ENCODE peak calls at places on chromosomes 3 and 15, in nine cellular contexts. One of them, this sample, is unnamed.

GRCh38 chr3:71565326-71565725 is 18.2 kb downstream of the FOXP1 start:
- DNase-seq in DND-41: no peak
- DNase-seq in kidney epithelial cell: no peak
- DNase-seq in dorsolateral prefrontal cortex: no peak
- DNase-seq in choroid plexus epithelial cell: no peak
- DNase-seq in Peyer's patch: no peak
- DNase-seq in AG04450: no peak
- DNase-seq in lower leg skin: no peak
- DNase-seq in mucosa of descending colon: no peak
- DNase-seq in this sample: no peak

GRCh38 chr3:105730973-105731372 is 137.8 kb downstream of the CBLB start:
- DNase-seq in DND-41: no peak
- DNase-seq in kidney epithelial cell: no peak
- DNase-seq in dorsolateral prefrontal cortex: no peak
- DNase-seq in choroid plexus epithelial cell: peak
- DNase-seq in Peyer's patch: no peak
- DNase-seq in AG04450: no peak
- DNase-seq in lower leg skin: no peak
- DNase-seq in mucosa of descending colon: no peak
- DNase-seq in this sample: no peak

GRCh38 chr3:190097617-190098016 is 23.1 kb downstream of the P3H2 start:
- DNase-seq in DND-41: no peak
- DNase-seq in kidney epithelial cell: no peak
- DNase-seq in dorsolateral prefrontal cortex: no peak
- DNase-seq in choroid plexus epithelial cell: peak
- DNase-seq in Peyer's patch: no peak
- DNase-seq in AG04450: no peak
- DNase-seq in lower leg skin: no peak
- DNase-seq in mucosa of descending colon: no peak
- DNase-seq in this sample: no peak

GRCh38 chr15:89772933-89773583 is 3.1 kb upstream of the MESP2 start:
- DNase-seq in DND-41: no peak
- DNase-seq in kidney epithelial cell: no peak
- DNase-seq in dorsolateral prefrontal cortex: no peak
- DNase-seq in choroid plexus epithelial cell: peak
- DNase-seq in Peyer's patch: no peak
- DNase-seq in AG04450: no peak
- DNase-seq in lower leg skin: no peak
- DNase-seq in mucosa of descending colon: no peak
- DNase-seq in this sample: no peak

GRCh38 chr3:52204337-52205073 is 6.5 kb downstream of the ALAS1 start:
- DNase-seq in DND-41: no peak
- DNase-seq in kidney epithelial cell: no peak
- DNase-seq in dorsolateral prefrontal cortex: no peak
- DNase-seq in choroid plexus epithelial cell: no peak
- DNase-seq in Peyer's patch: no peak
- DNase-seq in AG04450: no peak
- DNase-seq in lower leg skin: no peak
- DNase-seq in mucosa of descending colon: no peak
- DNase-seq in this sample: no peak

GRCh38 chr3:194322701-194323174 is 28.4 kb downstream of the CPN2 start:
- DNase-seq in DND-41: no peak
- DNase-seq in kidney epithelial cell: peak
- DNase-seq in dorsolateral prefrontal cortex: no peak
- DNase-seq in choroid plexus epithelial cell: no peak
- DNase-seq in Peyer's patch: no peak
- DNase-seq in AG04450: no peak
- DNase-seq in lower leg skin: peak
- DNase-seq in mucosa of descending colon: no peak
- DNase-seq in this sample: peak

GRCh38 chr3:183309276-183309675 is 56.2 kb downstream of the B3GNT5 start:
- DNase-seq in DND-41: no peak
- DNase-seq in kidney epithelial cell: no peak
- DNase-seq in dorsolateral prefrontal cortex: no peak
- DNase-seq in choroid plexus epithelial cell: no peak
- DNase-seq in Peyer's patch: peak
- DNase-seq in AG04450: no peak
- DNase-seq in lower leg skin: no peak
- DNase-seq in mucosa of descending colon: peak
- DNase-seq in this sample: no peak

GRCh38 chr3:12963869-12964712 is 109.1 kb downstream of the IQSEC1 start:
- DNase-seq in DND-41: no peak
- DNase-seq in kidney epithelial cell: no peak
- DNase-seq in dorsolateral prefrontal cortex: no peak
- DNase-seq in choroid plexus epithelial cell: peak
- DNase-seq in Peyer's patch: no peak
- DNase-seq in AG04450: no peak
- DNase-seq in lower leg skin: peak
- DNase-seq in mucosa of descending colon: peak
- DNase-seq in this sample: no peak

GRCh38 chr3:190455843-190456242 is 6.1 kb upstream of the TMEM207 start:
- DNase-seq in DND-41: no peak
- DNase-seq in kidney epithelial cell: no peak
- DNase-seq in dorsolateral prefrontal cortex: no peak
- DNase-seq in choroid plexus epithelial cell: no peak
- DNase-seq in Peyer's patch: no peak
- DNase-seq in AG04450: no peak
- DNase-seq in lower leg skin: no peak
- DNase-seq in mucosa of descending colon: no peak
- DNase-seq in this sample: no peak

GRCh38 chr15:69465253-69465652 is 12.6 kb downstream of the RPLP1 start:
- DNase-seq in DND-41: no peak
- DNase-seq in kidney epithelial cell: no peak
- DNase-seq in dorsolateral prefrontal cortex: no peak
- DNase-seq in choroid plexus epithelial cell: no peak
- DNase-seq in Peyer's patch: no peak
- DNase-seq in AG04450: no peak
- DNase-seq in lower leg skin: no peak
- DNase-seq in mucosa of descending colon: no peak
- DNase-seq in this sample: no peak

GRCh38 chr3:111694471-111694870 is 99.3 kb upstream of the ZBED2 start:
- DNase-seq in DND-41: no peak
- DNase-seq in kidney epithelial cell: no peak
- DNase-seq in dorsolateral prefrontal cortex: no peak
- DNase-seq in choroid plexus epithelial cell: no peak
- DNase-seq in Peyer's patch: no peak
- DNase-seq in AG04450: no peak
- DNase-seq in lower leg skin: no peak
- DNase-seq in mucosa of descending colon: no peak
- DNase-seq in this sample: no peak

GRCh38 chr3:170869240-170869592 is 779 bp downstream of the RPL22L1 start:
- DNase-seq in DND-41: no peak
- DNase-seq in kidney epithelial cell: no peak
- DNase-seq in dorsolateral prefrontal cortex: no peak
- DNase-seq in choroid plexus epithelial cell: no peak
- DNase-seq in Peyer's patch: no peak
- DNase-seq in AG04450: no peak
- DNase-seq in lower leg skin: no peak
- DNase-seq in mucosa of descending colon: no peak
- DNase-seq in this sample: no peak

GRCh38 chr3:170868577-170869239 is 1.3 kb downstream of the RPL22L1 start:
- DNase-seq in DND-41: no peak
- DNase-seq in kidney epithelial cell: no peak
- DNase-seq in dorsolateral prefrontal cortex: no peak
- DNase-seq in choroid plexus epithelial cell: no peak
- DNase-seq in Peyer's patch: no peak
- DNase-seq in AG04450: no peak
- DNase-seq in lower leg skin: no peak
- DNase-seq in mucosa of descending colon: no peak
- DNase-seq in this sample: no peak

GRCh38 chr3:170867552-170867951 is 2.4 kb downstream of the RPL22L1 start:
- DNase-seq in DND-41: no peak
- DNase-seq in kidney epithelial cell: no peak
- DNase-seq in dorsolateral prefrontal cortex: no peak
- DNase-seq in choroid plexus epithelial cell: no peak
- DNase-seq in Peyer's patch: no peak
- DNase-seq in AG04450: no peak
- DNase-seq in lower leg skin: no peak
- DNase-seq in mucosa of descending colon: no peak
- DNase-seq in this sample: no peak

GRCh38 chr3:170867143-170867542 is 2.9 kb downstream of the RPL22L1 start:
- DNase-seq in DND-41: no peak
- DNase-seq in kidney epithelial cell: no peak
- DNase-seq in dorsolateral prefrontal cortex: no peak
- DNase-seq in choroid plexus epithelial cell: no peak
- DNase-seq in Peyer's patch: no peak
- DNase-seq in AG04450: no peak
- DNase-seq in lower leg skin: no peak
- DNase-seq in mucosa of descending colon: no peak
- DNase-seq in this sample: no peak

DNA sequence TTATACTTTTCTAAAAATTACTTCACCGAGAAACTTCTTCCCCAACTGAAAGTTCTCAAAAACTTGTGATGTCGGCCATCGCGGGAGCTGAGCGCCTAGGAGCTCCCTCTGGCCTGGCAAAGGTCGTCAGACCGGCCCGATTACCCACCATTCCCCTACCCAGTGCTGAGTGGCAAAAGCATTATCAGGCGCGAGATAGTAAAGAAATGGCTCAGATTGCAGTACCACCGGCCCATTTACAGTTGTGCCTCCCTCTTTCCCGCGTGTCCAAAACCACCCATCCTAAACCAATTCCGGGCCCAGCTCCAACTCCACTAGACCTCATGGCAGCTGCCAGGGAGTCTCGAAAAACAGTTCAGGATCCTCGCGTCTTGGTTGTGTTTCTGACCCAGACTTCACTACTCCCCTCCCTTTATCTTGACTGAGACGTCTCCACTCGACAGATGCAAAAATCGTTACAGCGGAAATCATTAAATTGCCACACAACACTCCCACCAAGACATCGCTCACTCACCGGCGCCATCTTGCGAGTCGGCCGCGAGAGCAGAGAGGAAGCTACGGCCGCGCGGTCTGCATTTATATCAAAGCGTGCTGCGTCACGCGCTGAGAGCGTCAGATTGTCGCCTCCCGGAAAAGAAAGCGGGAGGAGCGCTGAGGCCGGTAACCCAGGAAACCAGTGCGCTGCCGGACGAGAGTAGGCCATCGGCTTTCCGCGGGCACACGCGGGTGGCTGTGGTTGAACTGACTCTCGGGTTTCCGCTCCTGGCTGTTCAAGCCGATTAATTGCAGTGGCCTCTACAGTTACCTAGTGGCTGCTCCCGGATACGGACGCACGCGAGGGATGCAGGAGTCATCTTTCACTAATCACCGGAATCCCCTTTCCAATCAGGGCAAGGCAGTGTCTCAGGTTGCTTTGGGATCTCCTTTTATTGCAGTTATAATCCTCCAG is at the start of gene RPL22L1:
- DNase-seq in DND-41: peak
- DNase-seq in kidney epithelial cell: peak
- DNase-seq in dorsolateral prefrontal cortex: peak
- DNase-seq in choroid plexus epithelial cell: peak
- DNase-seq in Peyer's patch: peak
- DNase-seq in AG04450: peak
- DNase-seq in lower leg skin: peak
- DNase-seq in mucosa of descending colon: peak
- DNase-seq in this sample: peak
- TF ChIP-seq CTCF in DND-41: peak
- TF ChIP-seq CTCF in kidney epithelial cell: peak
- TF ChIP-seq CTCF in dorsolateral prefrontal cortex: peak
- TF ChIP-seq CTCF in choroid plexus epithelial cell: peak
- TF ChIP-seq CTCF in Peyer's patch: no peak
- TF ChIP-seq CTCF in AG04450: peak
- TF ChIP-seq CTCF in lower leg skin: no peak
- TF ChIP-seq CTCF in mucosa of descending colon: no peak
- TF ChIP-seq CTCF in this sample: no peak

DNA sequence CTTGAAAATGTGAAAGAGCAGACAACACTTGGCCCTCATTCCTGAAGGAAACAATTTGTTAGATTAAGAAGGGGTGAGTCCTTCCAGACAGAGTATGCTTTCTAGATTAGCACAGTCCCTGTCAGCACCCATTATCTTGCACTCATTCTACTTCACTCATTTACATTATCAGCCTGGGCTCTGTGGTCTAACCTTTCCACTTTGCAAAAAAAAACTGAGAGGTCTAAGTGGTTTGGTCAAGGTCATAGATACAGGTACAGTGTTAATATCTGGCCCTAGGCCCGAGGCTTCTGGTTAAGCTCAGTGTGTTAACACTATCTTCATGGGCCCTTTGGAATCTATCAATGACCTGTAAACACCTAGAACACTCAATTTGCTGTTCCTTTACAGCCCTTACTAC is 123.4 kb upstream of the LRRN1 start:
- DNase-seq in DND-41: no peak
- DNase-seq in kidney epithelial cell: no peak
- DNase-seq in dorsolateral prefrontal cortex: no peak
- DNase-seq in choroid plexus epithelial cell: no peak
- DNase-seq in Peyer's patch: no peak
- DNase-seq in AG04450: no peak
- DNase-seq in lower leg skin: no peak
- DNase-seq in mucosa of descending colon: no peak
- DNase-seq in this sample: no peak
- H3K4me3 ChIP-seq in DND-41: no peak
- H3K4me3 ChIP-seq in kidney epithelial cell: no peak
- H3K4me3 ChIP-seq in dorsolateral prefrontal cortex: no peak
- H3K4me3 ChIP-seq in choroid plexus epithelial cell: no peak
- H3K4me3 ChIP-seq in Peyer's patch: no peak
- H3K4me3 ChIP-seq in AG04450: no peak
- H3K4me3 ChIP-seq in lower leg skin: no peak
- H3K4me3 ChIP-seq in mucosa of descending colon: no peak
- H3K4me3 ChIP-seq in this sample: no peak

DNA sequence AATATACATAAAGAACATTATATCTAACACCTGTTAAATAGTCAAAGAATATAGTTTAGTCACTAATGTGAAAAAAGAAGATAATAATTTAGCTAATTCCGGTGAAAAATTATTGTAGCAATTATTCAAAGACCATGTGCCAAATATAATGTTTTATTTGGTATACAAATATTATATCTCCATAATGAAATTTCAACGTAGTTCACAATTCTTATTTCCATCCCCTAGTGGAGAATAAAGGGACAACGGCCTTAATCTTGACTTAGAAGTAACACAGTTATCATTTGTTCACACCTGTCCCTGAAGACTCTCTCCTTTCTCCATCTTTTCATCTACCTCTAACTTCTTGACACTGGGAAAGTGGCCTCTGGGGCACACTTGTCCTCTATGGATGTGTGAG is 213.4 kb downstream of the ERC2 start:
- DNase-seq in DND-41: no peak
- DNase-seq in kidney epithelial cell: no peak
- DNase-seq in dorsolateral prefrontal cortex: no peak
- DNase-seq in choroid plexus epithelial cell: peak
- DNase-seq in Peyer's patch: no peak
- DNase-seq in AG04450: no peak
- DNase-seq in lower leg skin: no peak
- DNase-seq in mucosa of descending colon: no peak
- DNase-seq in this sample: no peak
- TF ChIP-seq CTCF in DND-41: peak
- TF ChIP-seq CTCF in kidney epithelial cell: peak
- TF ChIP-seq CTCF in dorsolateral prefrontal cortex: peak
- TF ChIP-seq CTCF in choroid plexus epithelial cell: peak
- TF ChIP-seq CTCF in Peyer's patch: no peak
- TF ChIP-seq CTCF in AG04450: no peak
- TF ChIP-seq CTCF in lower leg skin: no peak
- TF ChIP-seq CTCF in mucosa of descending colon: no peak
- TF ChIP-seq CTCF in this sample: peak

DNA sequence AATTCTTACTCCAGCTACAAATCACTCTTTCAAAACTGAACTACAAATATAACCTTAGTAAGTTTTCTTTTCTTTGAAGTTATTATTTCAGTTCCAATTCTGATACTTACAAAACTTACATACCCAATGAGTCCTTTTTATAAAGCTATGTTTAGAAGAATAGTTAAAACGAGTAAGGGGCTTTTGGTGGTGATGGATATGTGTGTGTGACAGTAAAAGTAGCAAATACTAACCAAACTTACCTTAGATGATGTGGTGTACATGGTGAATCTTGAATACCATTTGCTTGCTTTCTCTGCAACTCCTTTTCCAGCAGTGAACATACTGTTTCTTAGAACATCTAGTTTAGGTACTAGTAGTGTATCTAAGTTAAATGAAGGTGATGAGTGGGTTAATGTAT is 68.4 kb downstream of the SLC24A1 start:
- DNase-seq in DND-41: no peak
- DNase-seq in kidney epithelial cell: no peak
- DNase-seq in dorsolateral prefrontal cortex: no peak
- DNase-seq in choroid plexus epithelial cell: no peak
- DNase-seq in Peyer's patch: no peak
- DNase-seq in AG04450: no peak
- DNase-seq in lower leg skin: no peak
- DNase-seq in mucosa of descending colon: no peak
- DNase-seq in this sample: no peak
- H3K4me3 ChIP-seq in DND-41: no peak
- H3K4me3 ChIP-seq in kidney epithelial cell: no peak
- H3K4me3 ChIP-seq in dorsolateral prefrontal cortex: no peak
- H3K4me3 ChIP-seq in choroid plexus epithelial cell: no peak
- H3K4me3 ChIP-seq in Peyer's patch: no peak
- H3K4me3 ChIP-seq in AG04450: no peak
- H3K4me3 ChIP-seq in lower leg skin: no peak
- H3K4me3 ChIP-seq in mucosa of descending colon: no peak
- H3K4me3 ChIP-seq in this sample: no peak

This sample was measured in HFF-Myc.